ENCODE peak calls at places on chromosomes 12 and 14, in six cellular contexts. V, J, H, F, Z and R are unnamed samples.

GRCh38 chr14:26323781-26324363 is 274.0 kb downstream of the NOVA1 start:
- DNase-seq in V (no peak), J (no peak), H (no peak), F (no peak), Z (peak; percentile 5), R (no peak)

GRCh38 chr12:29164477-29165163 is 15.5 kb downstream of the FAR2 start:
- DNase-seq in V (no peak), J (no peak), H (no peak), F (peak; percentile 66), Z (peak; percentile 76), R (peak; percentile 78)

GRCh38 chr12:115811066-115811465 is 466.4 kb downstream of the MED13L start:
- DNase-seq in V (no peak), J (no peak), H (no peak), F (peak; percentile 90), Z (no peak), R (no peak)

GRCh38 chr12:103780093-103780440 is 61.0 kb downstream of the NT5DC3 start:
- DNase-seq in V (no peak), J (no peak), H (no peak), F (no peak), Z (peak; percentile 23), R (no peak)

GRCh38 chr12:74349925-74350324 is 187.7 kb upstream of the ATXN7L3B start:
- DNase-seq in V (no peak), J (no peak), H (no peak), F (peak; percentile 17), Z (no peak), R (no peak)

GRCh38 chr12:1670815-1671268 is 20.0 kb upstream of the ADIPOR2 start:
- DNase-seq in V (no peak), J (no peak), H (no peak), F (no peak), Z (no peak), R (no peak)

GRCh38 chr14:23559010-23559920 is 3.2 kb downstream of the THTPA start:
- DNase-seq in V (no peak), J (peak; percentile 76), H (peak; percentile 84), F (no peak), Z (peak; percentile 74), R (peak; percentile 60)

GRCh38 chr14:66782853-66783252 is 274.9 kb downstream of the GPHN start:
- DNase-seq in V (no peak), J (no peak), H (no peak), F (no peak), Z (no peak), R (no peak)

GRCh38 chr12:75760481-75761324 is 249.3 kb upstream of the KRR1 start:
- DNase-seq in V (no peak), J (no peak), H (no peak), F (no peak), Z (no peak), R (no peak)

GRCh38 chr12:6627598-6627997 is 8.2 kb downstream of the LPAR5 start:
- DNase-seq in V (no peak), J (no peak), H (no peak), F (no peak), Z (no peak), R (no peak)

GRCh38 chr12:112986291-112986800 is 8.0 kb downstream of the OAS2 start:
- DNase-seq in V (no peak), J (no peak), H (no peak), F (no peak), Z (no peak), R (no peak)

GRCh38 chr12:28222081-28222700 is 31.9 kb downstream of the CCDC91 start:
- DNase-seq in V (no peak), J (no peak), H (no peak), F (no peak), Z (no peak), R (no peak)

GRCh38 chr14:19873178-19873577 is 1.8 kb upstream of the OR4K2 start:
- DNase-seq in V (no peak), J (no peak), H (no peak), F (no peak), Z (no peak), R (no peak)

GRCh38 chr12:28882444-28882843 is 266.6 kb upstream of the FAR2 start:
- DNase-seq in V (no peak), J (no peak), H (no peak), F (no peak), Z (peak; percentile 78), R (no peak)

GRCh38 chr14:30108975-30109700 is 181.5 kb upstream of the PRKD1 start:
- DNase-seq in V (no peak), J (no peak), H (no peak), F (no peak), Z (no peak), R (no peak)

GRCh38 chr12:124964251-124964650 is 24.7 kb downstream of the DHX37 start:
- DNase-seq in V (no peak), J (no peak), H (no peak), F (no peak), Z (no peak), R (no peak)

GRCh38 chr14:75981426-75981825 is 369 bp downstream of the TGFB3 start:
- DNase-seq in V (peak; percentile 35), J (no peak), H (peak; percentile 34), F (no peak), Z (no peak), R (peak; percentile 89)

GRCh38 chr12:89882051-89882450 is 173.4 kb upstream of the ATP2B1 start:
- DNase-seq in V (no peak), J (no peak), H (no peak), F (no peak), Z (peak; percentile 35), R (peak; percentile 44)

GRCh38 chr14:53509845-53510244 is 356.7 kb upstream of the DDHD1 start:
- DNase-seq in V (peak; percentile 39), J (no peak), H (no peak), F (peak; percentile 96), Z (peak; percentile 1), R (no peak)

DNA sequence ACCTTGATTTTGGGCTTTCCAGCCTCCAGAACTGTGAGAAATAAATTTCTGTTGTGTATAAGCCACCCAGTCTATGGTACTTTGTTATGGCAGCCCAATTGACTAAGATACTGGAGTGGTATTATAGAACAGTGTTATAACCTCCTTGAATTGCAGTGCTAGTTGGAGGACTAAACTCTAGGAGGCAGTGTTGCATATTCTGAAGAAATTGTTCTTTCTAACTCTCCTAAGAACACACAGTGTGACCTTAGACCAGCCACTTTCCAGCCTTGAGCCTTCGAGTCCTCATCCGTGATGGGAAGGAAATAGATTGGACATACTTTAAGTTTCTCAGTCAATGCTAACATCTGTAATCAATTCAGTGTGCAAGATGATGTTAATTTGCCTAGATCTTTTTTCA is 22.4 kb upstream of the LRRC10 start:
- DNase-seq in V (no peak), J (no peak), H (no peak), F (no peak), Z (no peak), R (no peak)
- TF ChIP-seq CTCF in V (no peak), J (peak; percentile 36), H (no peak), F (no peak), Z (no peak), R (peak; percentile 37)

DNA sequence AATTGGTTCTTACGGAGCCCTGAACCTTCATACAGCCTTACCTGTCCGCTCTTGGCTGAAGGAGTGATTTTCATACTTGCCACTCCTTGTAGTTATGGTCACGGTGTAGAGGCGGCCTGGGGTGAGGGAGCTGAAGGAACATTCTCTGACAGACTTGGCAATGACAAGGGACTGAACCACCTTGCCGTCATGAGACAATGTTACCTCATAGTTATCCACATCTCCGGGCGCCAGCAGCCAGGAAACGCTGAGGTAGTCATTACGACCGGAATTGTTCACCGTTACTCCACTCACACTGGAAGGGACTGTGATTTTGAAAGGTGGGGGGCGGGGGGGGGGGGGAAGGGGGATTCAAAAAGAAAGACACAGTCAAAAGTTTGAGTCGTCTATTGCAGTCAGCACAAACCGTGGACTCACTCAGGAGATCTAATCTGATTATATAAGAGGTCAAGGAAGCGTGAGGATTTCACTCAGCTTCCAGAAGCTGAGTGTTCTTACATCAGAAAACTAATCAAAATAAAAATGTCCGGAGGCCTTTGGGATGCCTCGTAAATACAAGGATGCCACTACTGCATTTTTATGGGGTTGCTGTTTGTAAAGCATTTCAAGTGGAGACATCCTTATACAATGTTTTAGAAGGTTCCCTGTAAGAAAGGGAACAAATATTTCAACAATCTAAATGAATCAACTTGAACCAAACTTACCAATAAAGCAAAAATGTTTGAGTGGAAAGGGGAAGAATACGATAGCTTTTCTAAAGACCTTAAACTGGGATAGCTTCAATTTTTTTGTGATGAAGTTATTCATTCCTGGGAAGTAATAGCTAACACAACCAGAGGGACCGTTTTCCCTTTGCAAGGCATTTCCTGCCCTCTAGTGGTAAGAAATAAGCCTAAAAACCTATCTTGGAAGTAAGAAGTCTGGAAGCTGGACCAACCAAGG is 60.6 kb downstream of the PTPRB start:
- DNase-seq in V (no peak), J (peak; percentile 53), H (peak; percentile 16), F (peak; percentile 49), Z (peak; percentile 90), R (peak; percentile 38)
- TF ChIP-seq CTCF in V (peak; percentile 85), J (peak; percentile 89), H (peak; percentile 89), F (peak; percentile 69), Z (peak; percentile 70), R (peak; percentile 76)

GRCh38 chr12:88339254-88339949 is 197.3 kb downstream of the TMTC3 start:
- DNase-seq in V (no peak), J (no peak), H (no peak), F (peak; percentile 51), Z (peak; percentile 36), R (no peak)

GRCh38 chr12:88339966-88340365 is 197.9 kb downstream of the TMTC3 start:
- DNase-seq in V (no peak), J (no peak), H (no peak), F (no peak), Z (no peak), R (no peak)

GRCh38 chr12:88338486-88338885 is 196.4 kb downstream of the TMTC3 start:
- DNase-seq in V (no peak), J (no peak), H (no peak), F (no peak), Z (no peak), R (no peak)

DNA sequence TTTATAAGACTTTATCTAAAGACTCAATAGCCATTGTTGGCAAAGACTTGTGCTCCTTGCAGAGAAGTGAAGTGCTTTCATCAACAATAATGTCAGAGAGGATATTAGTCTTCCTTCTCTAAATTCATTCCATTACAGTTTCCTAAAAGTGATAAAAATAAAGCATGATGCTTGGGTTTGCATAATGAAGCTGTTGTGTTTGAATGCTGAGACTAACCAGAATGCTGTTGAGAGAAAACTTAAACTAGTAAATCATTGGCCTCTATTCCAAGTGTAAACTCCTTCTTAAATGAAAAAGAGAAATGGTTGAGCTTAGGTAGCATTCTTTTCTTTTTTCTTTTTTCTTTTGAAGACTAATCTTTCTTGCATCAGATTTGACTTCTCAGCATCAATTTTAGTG is 200.3 kb downstream of the TMTC3 start:
- DNase-seq in V (no peak), J (no peak), H (no peak), F (no peak), Z (no peak), R (no peak)
- TF ChIP-seq CTCF in V (no peak), J (no peak), H (no peak), F (no peak), Z (no peak), R (no peak)

GRCh38 chr12:57782608-57783465 is at the start of gene TSFM:
- DNase-seq in V (peak; percentile 97), J (peak; percentile 85), H (peak; percentile 98), F (peak; percentile 82), Z (peak; percentile 96), R (peak; percentile 86)
- TF ChIP-seq CTCF in V (peak; percentile 94), J (peak; percentile 95), H (peak; percentile 85), F (peak; percentile 92), Z (peak; percentile 90), R (peak; percentile 96)

GRCh38 chr12:33605776-33606175 is 166.2 kb upstream of the SYT10 start:
- DNase-seq in V (no peak), J (peak; percentile 2), H (no peak), F (no peak), Z (peak; percentile 20), R (no peak)
- TF ChIP-seq CTCF in V (no peak), J (peak; percentile 57), H (peak; percentile 35), F (no peak), Z (peak; percentile 34), R (peak; percentile 16)

GRCh38 chr12:110637869-110638441 is 24.0 kb downstream of the TCTN1 start:
- DNase-seq in V (no peak), J (no peak), H (no peak), F (no peak), Z (no peak), R (no peak)
- TF ChIP-seq CTCF in V (no peak), J (no peak), H (no peak), F (no peak), Z (no peak), R (no peak)